ENCODE peak calls at places on chromosomes 3 and 15, in eight cellular contexts. P is neural progenitor cell, X is fibroblast of mammary gland, K is astrocyte of the spinal cord, U is fibroblast of the aortic adventitia, Q is breast epithelium, Z is gastrocnemius medialis, F is ovary. I is an unnamed sample.
A peak's percentile ranks its signal among the peaks of the same experiment; 100 is the strongest.

GRCh38 chr3:45491344-45491743 is 103.0 kb downstream of the LARS2 start:
- DNase-seq in P (no peak), X (no peak), K (no peak), U (no peak), Q (no peak), Z (no peak), F (no peak), I (no peak)

GRCh38 chr15:50675524-50676144 is 11.0 kb downstream of the TRPM7 start:
- DNase-seq in P (no peak), X (peak; percentile 57), K (peak; percentile 67), U (peak; percentile 75), Q (no peak), Z (no peak), F (no peak), I (peak; percentile 60)

GRCh38 chr3:73192036-73192738 is 130.7 kb downstream of the EBLN2 start:
- DNase-seq in P (peak; percentile 66), X (peak; percentile 3), K (no peak), U (no peak), Q (no peak), Z (no peak), F (no peak), I (no peak)

GRCh38 chr3:172542089-172542488 is 18.9 kb upstream of the TNFSF10 start:
- DNase-seq in P (no peak), X (no peak), K (no peak), U (no peak), Q (no peak), Z (no peak), F (no peak), I (no peak)

GRCh38 chr3:18827664-18828063 is 320.6 kb upstream of the KCNH8 start:
- DNase-seq in P (no peak), X (no peak), K (no peak), U (no peak), Q (no peak), Z (no peak), F (no peak), I (no peak)

GRCh38 chr3:178291971-178292370 is 244.3 kb upstream of the KCNMB2 start:
- DNase-seq in P (no peak), X (no peak), K (no peak), U (no peak), Q (no peak), Z (no peak), F (no peak), I (no peak)

GRCh38 chr3:127908202-127908601 is 6.8 kb upstream of the KBTBD12 start:
- DNase-seq in P (no peak), X (no peak), K (no peak), U (no peak), Q (no peak), Z (no peak), F (no peak), I (no peak)

GRCh38 chr3:46845397-46845859 is 17.8 kb downstream of the MYL3 start:
- DNase-seq in P (peak; percentile 53), X (peak; percentile 96), K (peak; percentile 92), U (peak; percentile 82), Q (no peak), Z (peak; percentile 63), F (peak; percentile 80), I (peak; percentile 83)

GRCh38 chr3:186492594-186492993 is 51.6 kb downstream of the CRYGS start:
- DNase-seq in P (no peak), X (no peak), K (no peak), U (no peak), Q (no peak), Z (no peak), F (no peak), I (no peak)

GRCh38 chr3:146184616-146185015 is 23.6 kb upstream of the PLOD2 start:
- DNase-seq in P (no peak), X (peak; percentile 72), K (peak; percentile 23), U (peak; percentile 53), Q (no peak), Z (no peak), F (no peak), I (peak; percentile 38)

GRCh38 chr3:123289336-123290106 is 87.8 kb downstream of the SEC22A start:
- DNase-seq in P (no peak), X (no peak), K (no peak), U (no peak), Q (no peak), Z (no peak), F (no peak), I (no peak)

GRCh38 chr3:137792633-137793271 is 28.6 kb downstream of the SOX14 start:
- DNase-seq in P (peak; percentile 73), X (peak; percentile 37), K (no peak), U (peak; percentile 34), Q (no peak), Z (no peak), F (no peak), I (peak; percentile 33)

GRCh38 chr3:133535971-133536634 is 37.4 kb upstream of the CDV3 start:
- DNase-seq in P (no peak), X (peak; percentile 96), K (peak; percentile 93), U (peak; percentile 92), Q (no peak), Z (peak; percentile 13), F (no peak), I (peak; percentile 95)

GRCh38 chr3:142784228-142784627 is 60.4 kb downstream of the TRPC1 start:
- DNase-seq in P (no peak), X (no peak), K (no peak), U (no peak), Q (no peak), Z (no peak), F (no peak), I (no peak)

GRCh38 chr3:140244893-140245292 is 309.9 kb downstream of the CLSTN2 start:
- DNase-seq in P (no peak), X (no peak), K (no peak), U (no peak), Q (no peak), Z (no peak), F (no peak), I (peak; percentile 14)

GRCh38 chr3:142433110-142433509 is 14.7 kb downstream of the XRN1 start:
- DNase-seq in P (no peak), X (no peak), K (no peak), U (no peak), Q (no peak), Z (no peak), F (no peak), I (no peak)

GRCh38 chr3:194548346-194549321 is 61.8 kb upstream of the ATP13A3 start:
- DNase-seq in P (no peak), X (no peak), K (no peak), U (no peak), Q (no peak), Z (no peak), F (no peak), I (peak; percentile 63)

GRCh38 chr15:34122771-34123183 is 20.9 kb downstream of the PGBD4 start:
- DNase-seq in P (no peak), X (peak; percentile 94), K (peak; percentile 89), U (peak; percentile 64), Q (no peak), Z (no peak), F (no peak), I (peak; percentile 92)

DNA sequence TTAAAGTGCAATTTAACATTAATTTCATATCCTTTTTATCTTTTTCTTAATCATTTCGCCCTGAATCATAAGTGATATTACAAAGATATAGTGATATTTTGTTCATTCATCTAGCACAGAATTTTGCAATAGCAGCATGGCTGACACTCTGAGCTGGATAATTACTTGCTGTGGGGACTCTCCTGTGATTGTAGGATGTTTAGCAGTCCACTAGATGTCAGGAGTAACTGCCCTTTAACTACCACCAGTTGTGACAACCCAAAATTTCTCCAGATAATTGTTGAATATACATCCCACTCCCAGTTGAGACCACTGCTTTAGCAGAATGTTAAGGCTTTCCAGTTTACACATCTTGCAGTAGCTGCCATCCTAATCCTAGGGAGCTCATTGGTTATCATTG is 196.8 kb upstream of the MBNL1 start:
- DNase-seq in P (peak; percentile 25), X (peak; percentile 73), K (peak; percentile 59), U (peak; percentile 73), Q (no peak), Z (no peak), F (no peak), I (peak; percentile 86)
- TF ChIP-seq CTCF in P (peak; percentile 60), X (peak; percentile 65), K (peak; percentile 57), U (peak; percentile 59), Q (no peak), Z (peak; percentile 45), F (no peak), I (peak; percentile 68)

GRCh38 chr3:33810545-33810944 is 12.1 kb downstream of the PDCD6IP start:
- DNase-seq in P (no peak), X (no peak), K (no peak), U (no peak), Q (no peak), Z (no peak), F (no peak), I (no peak)
- H3K4me3 ChIP-seq in P (no peak overlapping the region), X (no peak overlapping the region), K (no peak overlapping the region), U (no peak overlapping the region), Q (no peak overlapping the region), Z (no peak overlapping the region), F (no peak overlapping the region), I (no peak overlapping the region)

GRCh38 chr3:159732172-159733111 is 256.2 kb upstream of the IL12A start:
- DNase-seq in P (peak; percentile 53), X (peak; percentile 61), K (peak; percentile 89), U (peak; percentile 63), Q (no peak), Z (no peak), F (no peak), I (peak; percentile 89)
- TF ChIP-seq CTCF in P (no peak), X (no peak), K (peak; percentile 18), U (no peak), Q (no peak), Z (no peak), F (no peak), I (peak; percentile 15)

GRCh38 chr15:40511093-40511471 is 40.3 kb downstream of the CHST14 start:
- DNase-seq in P (no peak), X (peak; percentile 27), K (no peak), U (no peak), Q (no peak), Z (no peak), F (peak; percentile 45), I (no peak)

GRCh38 chr15:40511472-40512133 is 40.8 kb downstream of the CHST14 start:
- DNase-seq in P (peak; percentile 73), X (peak; percentile 35), K (peak; percentile 23), U (peak; percentile 35), Q (peak; percentile 84), Z (peak; percentile 72), F (peak; percentile 92), I (peak; percentile 32)

GRCh38 chr15:40508216-40508615 is 37.4 kb downstream of the CHST14 start:
- DNase-seq in P (no peak), X (no peak), K (no peak), U (no peak), Q (no peak), Z (no peak), F (no peak), I (no peak)

GRCh38 chr15:40510201-40510600 is 39.4 kb downstream of the CHST14 start:
- DNase-seq in P (no peak), X (no peak), K (no peak), U (peak; percentile 48), Q (no peak), Z (no peak), F (no peak), I (peak; percentile 59)

DNA sequence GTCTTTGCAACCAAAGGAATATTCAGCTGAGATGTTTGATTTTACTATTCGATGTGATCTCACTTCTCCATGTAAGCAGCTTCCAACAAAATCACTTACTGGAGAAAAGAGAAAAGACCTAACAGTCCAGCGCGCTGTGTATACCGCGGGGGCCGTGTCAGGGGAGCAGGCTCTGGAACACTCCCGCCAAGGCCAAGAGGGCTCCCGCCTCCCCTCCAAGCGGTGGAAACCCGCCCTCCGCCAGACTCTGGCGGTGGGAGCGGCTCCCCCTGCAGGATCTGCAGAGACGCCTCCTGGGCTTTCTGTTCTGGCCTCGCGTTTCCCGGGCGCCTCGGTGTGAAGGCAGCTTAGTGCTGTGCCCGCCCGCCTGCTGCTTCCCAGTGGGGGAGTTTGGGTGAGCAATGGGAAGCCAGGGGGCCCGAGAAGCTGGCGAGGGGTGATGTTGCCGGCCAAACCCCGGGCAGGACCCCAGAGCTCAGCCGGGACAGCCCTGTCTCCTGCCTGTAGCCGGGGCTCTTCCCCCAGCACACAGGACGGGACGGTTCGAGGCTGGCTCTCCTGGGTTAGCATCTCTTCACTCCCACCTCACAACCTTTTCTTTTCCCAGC is 36.3 kb downstream of the CHST14 start:
- DNase-seq in P (peak; percentile 91), X (peak; percentile 68), K (peak; percentile 73), U (peak; percentile 61), Q (peak; percentile 64), Z (peak; percentile 56), F (peak; percentile 90), I (peak; percentile 76)
- H3K4me3 ChIP-seq in P (peak overlapping the region; percentile 41), X (peak overlapping the region; percentile 22), K (peak overlapping the region; percentile 16), U (peak overlapping the region; percentile 35), Q (peak overlapping the region; percentile 14), Z (peak overlapping the region; percentile 52), F (peak overlapping the region; percentile 24), I (peak overlapping the region; percentile 34)

I was measured in choroid plexus epithelial cell.